ENCODE peak calls at places on chromosomes 7 and 10, in eight cellular contexts. T, K, N, Y, U, B, Z and F are unnamed samples. For H3K27me3, the result is how much of the 10 kb centered on the place peaks cover.

GRCh38 chr7:74343281-74344127 is 54.3 kb downstream of the CLIP2 start:
- DNase-seq in N (no peak), K (no peak), T (no peak), Y (no peak), B (no peak), Z (no peak), U (no peak), F (no peak)

GRCh38 chr7:101596898-101597297 is 32.2 kb downstream of the MYL10 start:
- DNase-seq in Y (no peak), Z (no peak), U (no peak), B (no peak), T (no peak), K (no peak), N (no peak), F (no peak)

GRCh38 chr10:26804418-26805393 is 56.1 kb downstream of the ABI1 start:
- DNase-seq in U (no peak), T (no peak), Z (no peak), Y (no peak), B (no peak), N (no peak), K (no peak), F (no peak)

GRCh38 chr10:101617102-101617823 is 29.1 kb downstream of the DPCD start:
- DNase-seq in N (no peak), B (no peak), K (peak), U (peak), Y (no peak), T (no peak), Z (no peak), F (no peak)

GRCh38 chr7:130127404-130128395 is 57.4 kb downstream of the KLHDC10 start:
- DNase-seq in K (no peak), Y (no peak), U (no peak), B (no peak), T (no peak), Z (no peak), N (no peak), F (no peak)

GRCh38 chr10:93746844-93747284 is 10.9 kb upstream of the LGI1 start:
- DNase-seq in K (no peak), U (no peak), Y (no peak), T (peak), Z (no peak), N (no peak), B (no peak), F (no peak)

GRCh38 chr7:113404245-113404644 is 285.9 kb upstream of the SMIM30 start:
- DNase-seq in Y (no peak), T (peak), B (no peak), Z (no peak), N (no peak), U (no peak), K (no peak), F (no peak)

GRCh38 chr10:30987463-30987862 is 44.2 kb downstream of the ZNF438 start:
- DNase-seq in B (no peak), N (no peak), U (no peak), Y (no peak), T (no peak), Z (no peak), K (no peak), F (no peak)

GRCh38 chr7:47482013-47482761 is 99.7 kb downstream of the TNS3 start:
- DNase-seq in B (peak), K (peak), N (peak), T (no peak), U (peak), Z (peak), Y (no peak), F (peak)
- H3K27me3 ChIP-seq in B (under half), K (under half), N (under half), T (under half), U (under half), Z (under half), Y (under half), F (under half)

DNA sequence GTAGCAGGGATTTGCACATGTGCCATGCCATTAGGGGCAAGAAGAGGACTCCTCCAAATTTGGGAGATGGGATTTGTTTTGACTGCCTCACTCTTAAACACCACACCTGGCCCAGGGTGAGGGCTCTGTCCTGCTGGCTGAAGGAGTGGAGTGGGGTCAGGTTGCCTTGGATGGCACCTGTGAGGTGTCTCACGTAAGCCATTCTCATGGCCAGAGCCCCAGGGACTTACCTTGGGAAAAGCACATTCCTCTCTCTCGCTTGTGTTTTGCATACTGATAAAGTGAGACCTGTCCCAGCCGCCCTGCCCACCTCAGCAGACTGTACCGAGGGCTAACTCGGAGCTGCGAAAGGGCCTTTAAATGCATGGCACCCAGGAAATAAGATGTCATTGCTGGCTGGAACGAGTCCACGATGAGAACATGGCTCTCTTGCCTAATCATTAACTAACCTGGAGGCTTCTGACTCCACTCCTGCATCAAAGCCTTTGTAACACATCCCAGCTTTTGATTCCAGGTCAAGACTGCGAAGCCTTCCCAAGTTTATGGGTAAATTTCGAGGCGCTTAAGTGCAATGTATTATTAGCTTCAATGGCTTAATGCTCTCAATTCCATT is 184.0 kb upstream of the RNF32 start:
- DNase-seq in N (no peak), U (peak), T (no peak), Y (no peak), K (no peak), Z (peak), B (no peak), F (no peak)
- H3K27me3 ChIP-seq in N (under half), U (under half), T (under half), Y (under half), K (under half), Z (under half), B (under half), F (under half)

DNA sequence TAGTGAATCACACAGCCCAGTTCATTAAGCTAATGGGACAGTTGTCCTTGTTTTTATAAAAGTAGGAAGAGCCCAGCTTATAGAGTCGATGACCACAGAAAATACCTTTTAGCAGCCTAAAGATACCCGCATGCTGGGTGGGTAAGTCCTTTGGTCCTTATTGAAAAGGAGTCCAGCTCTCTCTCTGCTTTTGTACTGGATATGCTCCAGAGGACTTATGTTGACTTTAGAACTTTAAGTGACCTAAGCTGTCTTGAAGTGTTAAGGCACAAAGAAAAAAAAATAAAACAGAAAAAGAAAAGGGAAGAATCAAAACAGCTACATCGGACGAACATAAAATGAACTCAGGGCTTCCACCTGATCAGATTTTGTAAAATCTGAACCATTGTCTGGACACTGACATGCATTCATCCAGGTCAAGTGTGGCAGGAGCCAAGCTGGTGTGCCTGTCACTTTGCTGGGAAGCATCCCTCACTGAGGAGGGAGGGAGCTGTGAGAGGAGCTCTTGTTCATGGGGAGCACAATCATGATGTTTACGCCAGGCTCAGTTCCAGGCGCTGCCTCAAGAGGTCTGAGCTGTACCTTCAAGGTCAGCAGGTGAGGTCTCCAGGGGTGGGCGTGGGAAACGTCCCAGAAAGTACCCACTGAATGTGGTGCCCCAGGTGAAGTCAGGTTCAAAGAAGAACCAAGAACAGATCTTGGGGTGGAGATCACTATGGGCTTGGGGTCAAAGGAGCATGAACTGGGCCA is 28.9 kb downstream of the NPS start:
- DNase-seq in B (no peak), K (no peak), N (no peak), Y (no peak), Z (no peak), U (no peak), T (no peak), F (no peak)
- H3K27me3 ChIP-seq in B (under half), K (under half), N (under half), Y (under half), Z (under half), U (under half), T (under half), F (under half)

DNA sequence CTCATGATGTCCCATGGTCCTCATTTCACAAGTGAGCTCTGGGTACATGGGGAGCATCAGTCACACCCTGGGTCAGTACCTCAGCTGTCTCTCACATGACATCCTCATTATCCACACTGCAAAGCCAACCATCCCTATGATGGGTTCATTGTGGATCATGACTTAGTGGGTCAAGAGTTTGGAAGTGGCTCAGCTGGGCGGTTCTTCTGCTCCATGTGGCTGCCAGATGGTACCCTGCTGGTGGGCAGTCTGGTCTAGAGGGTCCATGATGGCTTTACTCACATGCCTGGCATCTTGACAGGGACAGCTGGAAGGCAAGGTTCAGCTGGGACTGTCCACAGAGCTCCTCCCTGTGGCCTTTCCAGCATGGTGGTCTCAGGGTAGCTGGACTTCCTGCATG is 19.1 kb upstream of the PSMG3 start:
- DNase-seq in N (no peak), Z (no peak), K (no peak), U (no peak), T (no peak), B (no peak), Y (no peak), F (no peak)
- H3K27me3 ChIP-seq in N (under half), Z (under half), K (under half), U (under half), T (under half), B (under half), Y (under half), F (under half)

GRCh38 chr7:151250181-151251095 is 1.9 kb upstream of the SMARCD3 start:
- DNase-seq in U (no peak), Y (no peak), K (no peak), T (no peak), B (no peak), Z (no peak), N (no peak), F (peak)
- H3K27me3 ChIP-seq in U (half or more), Y (under half), K (half or more), T (under half), B (under half), Z (under half), N (under half), F (under half)

GRCh38 chr10:69571618-69572158 is 1.5 kb downstream of the NEUROG3 start:
- DNase-seq in U (no peak), T (peak), Z (no peak), K (no peak), Y (no peak), B (no peak), N (no peak), F (no peak)
- H3K27me3 ChIP-seq in U (half or more), T (half or more), Z (under half), K (half or more), Y (half or more), B (under half), N (under half), F (half or more)

GRCh38 chr10:97183314-97183713 is 2.4 kb downstream of the SLIT1 start:
- DNase-seq in T (no peak), K (no peak), U (no peak), B (no peak), N (no peak), Z (no peak), Y (no peak), F (no peak)

GRCh38 chr10:97186911-97187310 is 1.2 kb upstream of the SLIT1 start:
- DNase-seq in K (no peak), T (no peak), Z (no peak), Y (no peak), B (no peak), N (no peak), U (peak), F (no peak)

GRCh38 chr10:97188234-97188847 is 2.6 kb upstream of the SLIT1 start:
- DNase-seq in Y (peak), T (no peak), B (no peak), K (no peak), Z (no peak), U (peak), N (no peak), F (no peak)

GRCh38 chr10:97184971-97185325 is 811 bp downstream of the SLIT1 start:
- DNase-seq in Y (no peak), Z (no peak), T (no peak), B (no peak), N (no peak), U (peak), K (no peak), F (no peak)

GRCh38 chr10:97185326-97186058 is at the start of gene SLIT1:
- DNase-seq in N (no peak), B (no peak), K (no peak), Y (peak), Z (no peak), U (peak), T (peak), F (no peak)
- H3K27me3 ChIP-seq in N (under half), B (under half), K (half or more), Y (under half), Z (under half), U (half or more), T (under half), F (under half)

GRCh38 chr10:124450010-124450782 is at the start of gene NKX1-2:
- DNase-seq in T (peak), K (no peak), Y (no peak), Z (no peak), U (no peak), N (no peak), B (no peak), F (no peak)
- H3K27me3 ChIP-seq in T (under half), K (half or more), Y (half or more), Z (under half), U (half or more), N (under half), B (under half), F (under half)